ENCODE peak calls at places on chromosomes 16 and 17, in nine cellular contexts. One of them, this sample, is unnamed. For H3K4me1, the result is how much of the 10 kb centered on the place peaks cover.

GRCh38 chr16:88287219-88287618 is 95.5 kb upstream of the ZNF469 start:
- DNase-seq in lung: no peak
- DNase-seq in sigmoid colon: no peak
- DNase-seq in PC-3: peak
- DNase-seq in right lobe of liver: no peak
- DNase-seq in SK-N-SH: peak
- DNase-seq in pancreas: peak
- DNase-seq in HCT116: peak
- DNase-seq in left ventricle myocardium inferior: no peak
- DNase-seq in this sample: no peak

GRCh38 chr17:67161573-67161972 is 83.4 kb downstream of the HELZ start:
- DNase-seq in lung: no peak
- DNase-seq in sigmoid colon: no peak
- DNase-seq in PC-3: no peak
- DNase-seq in right lobe of liver: no peak
- DNase-seq in SK-N-SH: no peak
- DNase-seq in pancreas: no peak
- DNase-seq in HCT116: no peak
- DNase-seq in left ventricle myocardium inferior: no peak
- DNase-seq in this sample: no peak

GRCh38 chr17:5237541-5238016 is 2.9 kb upstream of the SCIMP start:
- DNase-seq in lung: peak
- DNase-seq in sigmoid colon: no peak
- DNase-seq in PC-3: peak
- DNase-seq in right lobe of liver: peak
- DNase-seq in SK-N-SH: peak
- DNase-seq in pancreas: no peak
- DNase-seq in HCT116: peak
- DNase-seq in left ventricle myocardium inferior: peak
- DNase-seq in this sample: peak

GRCh38 chr17:62869885-62870580 is 61.9 kb upstream of the MARCHF10 start:
- DNase-seq in lung: no peak
- DNase-seq in sigmoid colon: no peak
- DNase-seq in PC-3: peak
- DNase-seq in right lobe of liver: no peak
- DNase-seq in SK-N-SH: peak
- DNase-seq in pancreas: no peak
- DNase-seq in HCT116: no peak
- DNase-seq in left ventricle myocardium inferior: no peak
- DNase-seq in this sample: no peak

GRCh38 chr17:65359016-65359415 is 202.4 kb downstream of the AXIN2 start:
- DNase-seq in lung: no peak
- DNase-seq in sigmoid colon: no peak
- DNase-seq in PC-3: peak
- DNase-seq in right lobe of liver: no peak
- DNase-seq in SK-N-SH: no peak
- DNase-seq in pancreas: no peak
- DNase-seq in HCT116: peak
- DNase-seq in left ventricle myocardium inferior: no peak
- DNase-seq in this sample: no peak

GRCh38 chr17:31596382-31597323 is 205.2 kb downstream of the RAB11FIP4 start:
- DNase-seq in lung: peak
- DNase-seq in sigmoid colon: peak
- DNase-seq in PC-3: peak
- DNase-seq in right lobe of liver: peak
- DNase-seq in SK-N-SH: no peak
- DNase-seq in pancreas: no peak
- DNase-seq in HCT116: peak
- DNase-seq in left ventricle myocardium inferior: peak
- DNase-seq in this sample: peak

GRCh38 chr17:35345926-35346771 is 27.3 kb downstream of the SLFN11 start:
- DNase-seq in lung: peak
- DNase-seq in sigmoid colon: peak
- DNase-seq in PC-3: no peak
- DNase-seq in right lobe of liver: peak
- DNase-seq in SK-N-SH: peak
- DNase-seq in pancreas: no peak
- DNase-seq in HCT116: no peak
- DNase-seq in left ventricle myocardium inferior: peak
- DNase-seq in this sample: peak

GRCh38 chr16:70576431-70577255 is 53.0 kb downstream of the SF3B3 start:
- DNase-seq in lung: no peak
- DNase-seq in sigmoid colon: no peak
- DNase-seq in PC-3: peak
- DNase-seq in right lobe of liver: no peak
- DNase-seq in SK-N-SH: no peak
- DNase-seq in pancreas: no peak
- DNase-seq in HCT116: no peak
- DNase-seq in left ventricle myocardium inferior: no peak
- DNase-seq in this sample: no peak

GRCh38 chr17:50148226-50149098 is 2.0 kb downstream of the PPP1R9B start:
- DNase-seq in lung: peak
- DNase-seq in sigmoid colon: no peak
- DNase-seq in PC-3: peak
- DNase-seq in right lobe of liver: peak
- DNase-seq in SK-N-SH: peak
- DNase-seq in pancreas: peak
- DNase-seq in HCT116: no peak
- DNase-seq in left ventricle myocardium inferior: peak
- DNase-seq in this sample: peak

GRCh38 chr17:76844485-76844829 is 23.7 kb upstream of the MGAT5B start:
- DNase-seq in lung: no peak
- DNase-seq in sigmoid colon: no peak
- DNase-seq in PC-3: no peak
- DNase-seq in right lobe of liver: no peak
- DNase-seq in SK-N-SH: peak
- DNase-seq in pancreas: no peak
- DNase-seq in HCT116: no peak
- DNase-seq in left ventricle myocardium inferior: no peak
- DNase-seq in this sample: no peak

GRCh38 chr16:49567940-49568339 is 194.3 kb downstream of the C16orf78 start:
- DNase-seq in lung: no peak
- DNase-seq in sigmoid colon: no peak
- DNase-seq in PC-3: no peak
- DNase-seq in right lobe of liver: no peak
- DNase-seq in SK-N-SH: no peak
- DNase-seq in pancreas: no peak
- DNase-seq in HCT116: no peak
- DNase-seq in left ventricle myocardium inferior: no peak
- DNase-seq in this sample: no peak

GRCh38 chr17:35749560-35750412 is 3.3 kb downstream of the GAS2L2 start:
- DNase-seq in lung: no peak
- DNase-seq in sigmoid colon: no peak
- DNase-seq in PC-3: no peak
- DNase-seq in right lobe of liver: no peak
- DNase-seq in SK-N-SH: peak
- DNase-seq in pancreas: no peak
- DNase-seq in HCT116: no peak
- DNase-seq in left ventricle myocardium inferior: no peak
- DNase-seq in this sample: no peak

GRCh38 chr17:59872351-59872750 is 20.4 kb downstream of the TUBD1 start:
- DNase-seq in lung: no peak
- DNase-seq in sigmoid colon: no peak
- DNase-seq in PC-3: no peak
- DNase-seq in right lobe of liver: no peak
- DNase-seq in SK-N-SH: no peak
- DNase-seq in pancreas: no peak
- DNase-seq in HCT116: no peak
- DNase-seq in left ventricle myocardium inferior: no peak
- DNase-seq in this sample: no peak

GRCh38 chr17:71632328-71632727 is 488.5 kb upstream of the SOX9 start:
- DNase-seq in lung: no peak
- DNase-seq in sigmoid colon: no peak
- DNase-seq in PC-3: peak
- DNase-seq in right lobe of liver: no peak
- DNase-seq in SK-N-SH: no peak
- DNase-seq in pancreas: no peak
- DNase-seq in HCT116: peak
- DNase-seq in left ventricle myocardium inferior: no peak
- DNase-seq in this sample: no peak

GRCh38 chr16:87068751-87069150 is 248.4 kb downstream of the C16orf95 start:
- DNase-seq in lung: no peak
- DNase-seq in sigmoid colon: peak
- DNase-seq in PC-3: no peak
- DNase-seq in right lobe of liver: no peak
- DNase-seq in SK-N-SH: no peak
- DNase-seq in pancreas: no peak
- DNase-seq in HCT116: no peak
- DNase-seq in left ventricle myocardium inferior: no peak
- DNase-seq in this sample: no peak

GRCh38 chr17:65514082-65514481 is 47.4 kb downstream of the AXIN2 start:
- DNase-seq in lung: no peak
- DNase-seq in sigmoid colon: peak
- DNase-seq in PC-3: peak
- DNase-seq in right lobe of liver: no peak
- DNase-seq in SK-N-SH: no peak
- DNase-seq in pancreas: no peak
- DNase-seq in HCT116: no peak
- DNase-seq in left ventricle myocardium inferior: no peak
- DNase-seq in this sample: no peak

GRCh38 chr17:71828182-71828596 is 292.6 kb upstream of the SOX9 start:
- DNase-seq in lung: no peak
- DNase-seq in sigmoid colon: no peak
- DNase-seq in PC-3: no peak
- DNase-seq in right lobe of liver: no peak
- DNase-seq in SK-N-SH: peak
- DNase-seq in pancreas: no peak
- DNase-seq in HCT116: no peak
- DNase-seq in left ventricle myocardium inferior: no peak
- DNase-seq in this sample: no peak

DNA sequence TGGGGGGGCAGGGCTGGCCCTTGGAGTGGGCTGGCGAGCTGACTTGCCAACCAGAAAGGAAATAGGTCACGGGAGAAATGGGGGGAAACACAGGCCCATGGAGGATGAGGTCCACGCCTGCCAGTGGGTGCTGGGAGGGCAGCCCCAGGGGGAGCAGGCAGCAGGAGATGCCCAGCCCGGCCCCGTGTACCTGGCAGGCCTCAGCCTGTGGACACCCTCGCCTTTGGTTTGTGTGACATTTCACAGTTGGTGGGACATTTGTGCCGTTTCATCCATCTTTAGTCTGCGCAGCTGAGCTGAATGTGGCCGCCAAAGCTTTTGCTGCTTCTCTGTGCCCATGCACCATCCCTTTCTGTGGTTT is 193.4 kb downstream of the RPTOR start:
- DNase-seq in lung: no peak
- DNase-seq in sigmoid colon: no peak
- DNase-seq in PC-3: no peak
- DNase-seq in right lobe of liver: no peak
- DNase-seq in SK-N-SH: no peak
- DNase-seq in pancreas: no peak
- DNase-seq in HCT116: no peak
- DNase-seq in left ventricle myocardium inferior: no peak
- DNase-seq in this sample: no peak
- H3K27ac ChIP-seq in lung: no peak
- H3K27ac ChIP-seq in sigmoid colon: no peak
- H3K27ac ChIP-seq in PC-3: no peak
- H3K27ac ChIP-seq in right lobe of liver: no peak
- H3K27ac ChIP-seq in SK-N-SH: no peak
- H3K27ac ChIP-seq in pancreas: no peak
- H3K27ac ChIP-seq in HCT116: no peak
- H3K27ac ChIP-seq in left ventricle myocardium inferior: no peak
- H3K27ac ChIP-seq in this sample: no peak

DNA sequence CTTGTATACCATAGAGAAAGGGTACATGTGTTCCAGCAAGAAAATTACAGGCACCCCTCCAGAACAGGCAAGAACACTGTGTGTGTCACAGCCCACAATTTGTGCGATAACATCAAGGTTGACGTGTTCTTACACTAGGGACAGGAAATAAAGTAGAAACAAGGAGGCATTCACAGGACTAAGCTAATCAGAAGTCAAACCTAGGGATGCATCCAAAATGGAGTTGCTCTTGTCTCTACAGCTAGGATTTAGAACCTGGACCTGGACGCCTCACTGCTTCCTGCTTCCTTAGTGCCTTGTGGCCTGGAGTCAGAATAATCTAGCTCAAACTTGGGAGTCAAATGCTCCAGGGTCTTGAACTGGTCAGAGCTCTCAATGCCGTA is 41.3 kb downstream of the GINS3 start:
- DNase-seq in lung: no peak
- DNase-seq in sigmoid colon: no peak
- DNase-seq in PC-3: no peak
- DNase-seq in right lobe of liver: no peak
- DNase-seq in SK-N-SH: no peak
- DNase-seq in pancreas: no peak
- DNase-seq in HCT116: no peak
- DNase-seq in left ventricle myocardium inferior: no peak
- DNase-seq in this sample: no peak
- H3K4me1 ChIP-seq in lung: under half
- H3K4me1 ChIP-seq in sigmoid colon: under half
- H3K4me1 ChIP-seq in PC-3: under half
- H3K4me1 ChIP-seq in right lobe of liver: under half
- H3K4me1 ChIP-seq in SK-N-SH: under half
- H3K4me1 ChIP-seq in pancreas: under half
- H3K4me1 ChIP-seq in HCT116: under half
- H3K4me1 ChIP-seq in left ventricle myocardium inferior: half or more
- H3K4me1 ChIP-seq in this sample: under half

DNA sequence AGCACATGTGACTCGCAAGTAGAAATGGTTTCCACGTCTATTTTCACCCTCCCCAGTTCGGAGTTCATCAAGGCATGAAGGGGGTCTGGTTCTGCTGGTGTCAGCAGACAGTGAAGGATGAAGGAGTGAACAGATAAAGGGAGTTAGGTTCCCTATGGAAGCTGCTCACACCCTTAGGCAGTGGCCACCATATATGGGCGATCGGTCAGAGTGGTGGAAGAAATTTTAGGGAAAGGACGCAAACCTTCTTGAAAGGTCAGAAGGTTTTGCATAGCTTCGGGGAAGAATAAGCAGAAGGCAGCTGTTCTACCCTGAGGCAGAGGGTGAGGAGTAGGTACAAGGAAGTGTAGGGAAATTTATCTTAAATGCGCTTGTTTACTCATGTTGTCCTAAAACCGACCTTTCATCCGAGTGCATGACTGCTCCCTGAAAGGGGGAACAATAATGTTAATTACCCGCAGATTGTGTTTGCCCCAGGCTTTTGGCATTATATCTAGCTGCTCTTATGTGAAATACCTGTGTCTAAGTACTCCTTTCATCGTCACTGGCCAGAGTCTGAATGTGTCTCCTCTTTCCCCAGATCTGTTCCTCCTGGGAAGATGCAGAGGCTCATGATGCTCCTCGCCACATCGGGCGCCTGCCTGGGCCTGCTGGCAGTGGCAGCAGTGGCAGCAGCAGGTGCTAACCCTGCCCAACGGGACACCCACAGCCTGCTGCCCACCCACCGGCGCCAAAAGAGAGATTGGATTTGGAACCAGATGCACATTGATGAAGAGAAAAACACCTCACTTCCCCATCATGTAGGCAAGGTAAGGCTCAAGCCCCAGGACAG is 12.5 kb downstream of the CDH5 start:
- DNase-seq in lung: no peak
- DNase-seq in sigmoid colon: no peak
- DNase-seq in PC-3: no peak
- DNase-seq in right lobe of liver: peak
- DNase-seq in SK-N-SH: no peak
- DNase-seq in pancreas: no peak
- DNase-seq in HCT116: no peak
- DNase-seq in left ventricle myocardium inferior: no peak
- DNase-seq in this sample: no peak
- H3K27ac ChIP-seq in lung: peak
- H3K27ac ChIP-seq in sigmoid colon: no peak
- H3K27ac ChIP-seq in PC-3: no peak
- H3K27ac ChIP-seq in right lobe of liver: no peak
- H3K27ac ChIP-seq in SK-N-SH: no peak
- H3K27ac ChIP-seq in pancreas: no peak
- H3K27ac ChIP-seq in HCT116: no peak
- H3K27ac ChIP-seq in left ventricle myocardium inferior: peak
- H3K27ac ChIP-seq in this sample: no peak

GRCh38 chr17:40556884-40557414 is 8.3 kb downstream of the CCR7 start:
- DNase-seq in lung: peak
- DNase-seq in sigmoid colon: no peak
- DNase-seq in PC-3: no peak
- DNase-seq in right lobe of liver: no peak
- DNase-seq in SK-N-SH: peak
- DNase-seq in pancreas: peak
- DNase-seq in HCT116: no peak
- DNase-seq in left ventricle myocardium inferior: peak
- DNase-seq in this sample: peak
- H3K4me1 ChIP-seq in lung: under half
- H3K4me1 ChIP-seq in sigmoid colon: half or more
- H3K4me1 ChIP-seq in PC-3: under half
- H3K4me1 ChIP-seq in right lobe of liver: under half
- H3K4me1 ChIP-seq in SK-N-SH: under half
- H3K4me1 ChIP-seq in pancreas: under half
- H3K4me1 ChIP-seq in HCT116: under half
- H3K4me1 ChIP-seq in left ventricle myocardium inferior: half or more
- H3K4me1 ChIP-seq in this sample: half or more